ENCODE peak calls at places on chromosomes 6 and 20, in eight cellular contexts. S, D, Q, M, W, H, G and E are unnamed samples.

GRCh38 chr20:22060610-22061009 is 355.1 kb downstream of the PAX1 start:
- DNase-seq in S (no peak), D (no peak), Q (no peak), M (no peak), W (no peak), H (no peak), G (no peak), E (no peak)

GRCh38 chr20:14232650-14233049 is 104.8 kb downstream of the FLRT3 start:
- DNase-seq in S (no peak), D (no peak), Q (no peak), M (no peak), W (no peak), H (no peak), G (no peak), E (no peak)

GRCh38 chr6:82968708-82969107 is 96.9 kb downstream of the UBE3D start:
- DNase-seq in S (no peak), D (no peak), Q (no peak), M (no peak), W (no peak), H (no peak), G (no peak), E (no peak)

GRCh38 chr6:71139249-71139648 is 149.4 kb upstream of the OGFRL1 start:
- DNase-seq in S (peak; percentile 38), D (no peak), Q (no peak), M (no peak), W (peak; percentile 67), H (no peak), G (no peak), E (no peak)

GRCh38 chr6:143629104-143630080 is 48.4 kb upstream of the PHACTR2 start:
- DNase-seq in S (peak; percentile 77), D (no peak), Q (no peak), M (no peak), W (no peak), H (no peak), G (no peak), E (no peak)

GRCh38 chr6:73353636-73354388 is at the start of gene DPPA5:
- DNase-seq in S (no peak), D (no peak), Q (no peak), M (no peak), W (no peak), H (no peak), G (no peak), E (no peak)

GRCh38 chr6:117818449-117818848 is 88.6 kb upstream of the SLC35F1 start:
- DNase-seq in S (no peak), D (no peak), Q (no peak), M (no peak), W (no peak), H (no peak), G (no peak), E (no peak)

GRCh38 chr20:58402305-58402704 is 13.3 kb downstream of the VAPB start:
- DNase-seq in S (no peak), D (no peak), Q (peak; percentile 22), M (no peak), W (no peak), H (no peak), G (no peak), E (no peak)

GRCh38 chr6:110625883-110626282 is 149.5 kb upstream of the SLC22A16 start:
- DNase-seq in S (peak; percentile 58), D (no peak), Q (no peak), M (no peak), W (no peak), H (no peak), G (no peak), E (no peak)

GRCh38 chr6:142846883-142847287 is 98.1 kb downstream of the HIVEP2 start:
- DNase-seq in S (peak; percentile 95), D (no peak), Q (peak; percentile 72), M (no peak), W (no peak), H (no peak), G (peak; percentile 75), E (no peak)

GRCh38 chr6:62808575-62809293 is 402.5 kb upstream of the FKBP1C start:
- DNase-seq in S (no peak), D (no peak), Q (no peak), M (no peak), W (no peak), H (no peak), G (no peak), E (no peak)

GRCh38 chr6:95923518-95923917 is 92.3 kb upstream of the FUT9 start:
- DNase-seq in S (no peak), D (no peak), Q (no peak), M (peak; percentile 13), W (peak; percentile 3), H (peak; percentile 9), G (no peak), E (no peak)

GRCh38 chr6:2225422-2226392 is 19.7 kb downstream of the GMDS start:
- DNase-seq in S (no peak), D (no peak), Q (no peak), M (no peak), W (no peak), H (no peak), G (no peak), E (no peak)

GRCh38 chr6:31304683-31305082 is 32.8 kb upstream of the HLA-C start:
- DNase-seq in S (no peak), D (no peak), Q (no peak), M (no peak), W (no peak), H (no peak), G (no peak), E (no peak)

GRCh38 chr6:87922191-87922946 is 125.3 kb upstream of the SPACA1 start:
- DNase-seq in S (no peak), D (no peak), Q (no peak), M (no peak), W (no peak), H (no peak), G (no peak), E (no peak)

GRCh38 chr20:44083220-44083933 is 103.6 kb downstream of the JPH2 start:
- DNase-seq in S (peak; percentile 88), D (no peak), Q (no peak), M (no peak), W (no peak), H (no peak), G (no peak), E (no peak)

GRCh38 chr6:130111031-130111430 is 92.7 kb downstream of the L3MBTL3 start:
- DNase-seq in S (peak; percentile 4), D (no peak), Q (no peak), M (no peak), W (no peak), H (no peak), G (no peak), E (no peak)

GRCh38 chr20:46268131-46268611 is 40.1 kb downstream of the CDH22 start:
- DNase-seq in S (no peak), D (no peak), Q (peak; percentile 31), M (no peak), W (no peak), H (no peak), G (no peak), E (no peak)

GRCh38 chr6:32046450-32047083 is 8.4 kb downstream of the CYP21A2 start:
- DNase-seq in S (peak; percentile 43), D (no peak), Q (no peak), M (no peak), W (no peak), H (peak; percentile 9), G (no peak), E (no peak)

GRCh38 chr6:1502041-1502440 is 107.7 kb upstream of the FOXC1 start:
- DNase-seq in S (peak; percentile 53), D (no peak), Q (no peak), M (no peak), W (no peak), H (no peak), G (no peak), E (no peak)

GRCh38 chr6:85464260-85464644 is 14.4 kb downstream of the NT5E start:
- DNase-seq in S (peak; percentile 98), D (no peak), Q (no peak), M (no peak), W (peak; percentile 49), H (no peak), G (peak; percentile 90), E (peak; percentile 16)

GRCh38 chr6:3247255-3248146 is 11.2 kb upstream of the PSMG4 start:
- DNase-seq in S (peak; percentile 99), D (no peak), Q (peak; percentile 91), M (no peak), W (no peak), H (no peak), G (peak; percentile 70), E (no peak)

GRCh38 chr6:137706065-137706422 is 161.0 kb upstream of the TNFAIP3 start:
- DNase-seq in S (no peak), D (no peak), Q (no peak), M (no peak), W (no peak), H (no peak), G (no peak), E (no peak)

GRCh38 chr6:72956272-72956671 is 269.0 kb downstream of the KHDC1L start:
- DNase-seq in S (no peak), D (no peak), Q (no peak), M (no peak), W (no peak), H (no peak), G (no peak), E (no peak)

GRCh38 chr20:13436530-13436929 is 202.2 kb downstream of the TASP1 start:
- DNase-seq in S (no peak), D (no peak), Q (peak; percentile 31), M (no peak), W (no peak), H (no peak), G (no peak), E (no peak)

GRCh38 chr20:60102665-60103210 is 144.5 kb downstream of the CDH26 start:
- DNase-seq in S (no peak), D (no peak), Q (no peak), M (no peak), W (no peak), H (no peak), G (no peak), E (no peak)

GRCh38 chr20:57738053-57738452 is 28.2 kb upstream of the PMEPA1 start:
- DNase-seq in S (no peak), D (no peak), Q (no peak), M (no peak), W (no peak), H (no peak), G (no peak), E (no peak)

GRCh38 chr6:30981942-30982772 is 1.4 kb upstream of the MUC21 start:
- DNase-seq in S (peak; percentile 83), D (no peak), Q (no peak), M (no peak), W (no peak), H (no peak), G (peak; percentile 26), E (no peak)

GRCh38 chr6:40881501-40881900 is 157.5 kb downstream of the UNC5CL start:
- DNase-seq in S (no peak), D (no peak), Q (no peak), M (no peak), W (no peak), H (no peak), G (no peak), E (no peak)

GRCh38 chr6:165717732-165718465 is 54.9 kb upstream of the PDE10A start:
- DNase-seq in S (no peak), D (no peak), Q (no peak), M (no peak), W (no peak), H (no peak), G (no peak), E (no peak)

GRCh38 chr6:140269766-140270165 is 895.3 kb upstream of the CITED2 start:
- DNase-seq in S (no peak), D (no peak), Q (no peak), M (no peak), W (no peak), H (no peak), G (no peak), E (no peak)

GRCh38 chr6:621916-622315 is 35.0 kb downstream of the HUS1B start:
- DNase-seq in S (peak; percentile 43), D (no peak), Q (no peak), M (no peak), W (no peak), H (no peak), G (no peak), E (no peak)

GRCh38 chr6:16956371-16956770 is 145.5 kb upstream of the STMND1 start:
- DNase-seq in S (no peak), D (no peak), Q (no peak), M (no peak), W (no peak), H (no peak), G (no peak), E (no peak)

GRCh38 chr6:95091823-95092436 is 485.4 kb upstream of the MANEA start:
- DNase-seq in S (peak; percentile 22), D (no peak), Q (no peak), M (no peak), W (peak; percentile 73), H (no peak), G (peak; percentile 43), E (no peak)